ENCODE peak calls at places on chromosomes 2 and 18, in six cellular contexts. I is SJCRH30, S is Peyer's patch, H is SJSA1, X is body of pancreas, B is tibial artery. Z is an unnamed sample.

GRCh38 chr2:203871371-203871983 is 3.9 kb downstream of the CTLA4 start:
- DNase-seq in I (no peak), S (no peak), H (no peak), X (no peak), B (no peak), Z (no peak)

GRCh38 chr2:63553049-63553448 is 35.2 kb downstream of the WDPCP start:
- DNase-seq in I (no peak), S (no peak), H (no peak), X (no peak), B (no peak), Z (peak; percentile 6)

GRCh38 chr2:139033300-139033699 is 253.1 kb upstream of the NXPH2 start:
- DNase-seq in I (no peak), S (no peak), H (peak; percentile 45), X (no peak), B (no peak), Z (peak; percentile 48)

GRCh38 chr2:168521342-168521741 is 65.3 kb downstream of the CERS6 start:
- DNase-seq in I (peak; percentile 30), S (no peak), H (no peak), X (no peak), B (no peak), Z (no peak)

GRCh38 chr18:73719611-73720010 is 428.0 kb downstream of the FBXO15 start:
- DNase-seq in I (no peak), S (no peak), H (no peak), X (no peak), B (no peak), Z (no peak)

GRCh38 chr2:46268196-46268595 is 29.0 kb upstream of the EPAS1 start:
- DNase-seq in I (no peak), S (no peak), H (no peak), X (no peak), B (no peak), Z (no peak)

GRCh38 chr2:239905306-239905705 is 119.8 kb downstream of the NDUFA10 start:
- DNase-seq in I (no peak), S (no peak), H (no peak), X (no peak), B (no peak), Z (no peak)

GRCh38 chr2:189379287-189379630 is 62.0 kb upstream of the WDR75 start:
- DNase-seq in I (no peak), S (no peak), H (peak; percentile 86), X (no peak), B (no peak), Z (peak; percentile 52)

GRCh38 chr2:172179045-172179742 is 76.5 kb upstream of the DLX2 start:
- DNase-seq in I (no peak), S (no peak), H (peak; percentile 22), X (no peak), B (no peak), Z (no peak)

GRCh38 chr2:233353101-233353768 is 1.1 kb upstream of the DGKD start:
- DNase-seq in I (no peak), S (peak; percentile 77), H (no peak), X (no peak), B (no peak), Z (no peak)

GRCh38 chr2:213150315-213150951 is 979 bp downstream of the IKZF2 start:
- DNase-seq in I (peak; percentile 3), S (no peak), H (peak; percentile 19), X (no peak), B (peak; percentile 27), Z (peak; percentile 17)

GRCh38 chr2:20378891-20379519 is 28.4 kb upstream of the PUM2 start:
- DNase-seq in I (peak; percentile 96), S (peak; percentile 85), H (peak; percentile 81), X (peak; percentile 77), B (peak; percentile 84), Z (peak; percentile 90)

GRCh38 chr18:48003426-48004349 is 73.2 kb upstream of the SMAD2 start:
- DNase-seq in I (peak; percentile 57), S (peak; percentile 67), H (peak; percentile 45), X (peak; percentile 90), B (no peak), Z (no peak)

GRCh38 chr2:113148606-113149552 is 21.5 kb downstream of the IL1RN start:
- DNase-seq in I (no peak), S (no peak), H (no peak), X (no peak), B (no peak), Z (no peak)

GRCh38 chr2:8617590-8617989 is 64.3 kb upstream of the ID2 start:
- DNase-seq in I (no peak), S (peak; percentile 30), H (no peak), X (no peak), B (no peak), Z (no peak)

GRCh38 chr2:218570850-218571249 is 2.2 kb downstream of the CNOT9 start:
- DNase-seq in I (no peak), S (no peak), H (no peak), X (no peak), B (no peak), Z (no peak)

GRCh38 chr2:86193901-86194567 is 1.2 kb downstream of the IMMT start:
- DNase-seq in I (no peak), S (no peak), H (no peak), X (no peak), B (no peak), Z (no peak)

GRCh38 chr18:5456577-5457466 is 87.0 kb downstream of the EPB41L3 start:
- DNase-seq in I (peak; percentile 14), S (no peak), H (no peak), X (no peak), B (no peak), Z (peak; percentile 71)

GRCh38 chr2:29606105-29606871 is 315.1 kb downstream of the ALK start:
- DNase-seq in I (no peak), S (no peak), H (peak; percentile 75), X (no peak), B (no peak), Z (no peak)

GRCh38 chr2:25492726-25493125 is 151.0 kb upstream of the DNMT3A start:
- DNase-seq in I (no peak), S (no peak), H (no peak), X (no peak), B (no peak), Z (no peak)

GRCh38 chr2:146982393-146982846 is 862.4 kb upstream of the ACVR2A start:
- DNase-seq in I (no peak), S (peak; percentile 57), H (no peak), X (peak; percentile 14), B (peak; percentile 71), Z (peak; percentile 98)

GRCh38 chr18:32576296-32576916 is 105.7 kb upstream of the GAREM1 start:
- DNase-seq in I (peak; percentile 4), S (no peak), H (no peak), X (no peak), B (no peak), Z (peak; percentile 69)

GRCh38 chr2:23386422-23387220 is 1.6 kb downstream of the KLHL29 start:
- DNase-seq in I (peak; percentile 57), S (peak; percentile 53), H (peak; percentile 36), X (peak; percentile 31), B (peak; percentile 39), Z (peak; percentile 52)

GRCh38 chr2:40997362-40997761 is 545.5 kb upstream of the SLC8A1 start:
- DNase-seq in I (no peak), S (no peak), H (no peak), X (no peak), B (no peak), Z (no peak)

GRCh38 chr2:78710632-78711375 is 314.7 kb upstream of the REG3G start:
- DNase-seq in I (no peak), S (no peak), H (no peak), X (no peak), B (no peak), Z (no peak)

GRCh38 chr2:172739651-172740050 is 4.0 kb downstream of the RAPGEF4 start:
- DNase-seq in I (no peak), S (no peak), H (no peak), X (no peak), B (no peak), Z (no peak)

GRCh38 chr2:104472076-104472475 is 381.8 kb upstream of the POU3F3 start:
- DNase-seq in I (no peak), S (no peak), H (no peak), X (no peak), B (no peak), Z (no peak)

GRCh38 chr2:38433607-38433975 is 56.5 kb upstream of the ATL2 start:
- DNase-seq in I (no peak), S (no peak), H (no peak), X (no peak), B (no peak), Z (no peak)

GRCh38 chr2:168192839-168193616 is 54.4 kb downstream of the STK39 start:
- DNase-seq in I (no peak), S (no peak), H (no peak), X (no peak), B (no peak), Z (peak; percentile 39)

GRCh38 chr2:46827274-46827930 is 88.2 kb downstream of the MCFD2 start:
- DNase-seq in I (no peak), S (no peak), H (no peak), X (no peak), B (peak; percentile 14), Z (peak; percentile 57)

GRCh38 chr2:159744363-159744762 is 32.1 kb downstream of the MARCHF7 start:
- DNase-seq in I (no peak), S (no peak), H (peak; percentile 82), X (no peak), B (no peak), Z (peak; percentile 88)

GRCh38 chr18:2901405-2901989 is 54.7 kb downstream of the EMILIN2 start:
- DNase-seq in I (no peak), S (peak; percentile 45), H (no peak), X (no peak), B (no peak), Z (no peak)
- H3K4me3 ChIP-seq in I (no peak overlapping the region), S (no peak overlapping the region), H (no peak overlapping the region), X (no peak overlapping the region), B (no peak overlapping the region), Z (no peak overlapping the region)

DNA sequence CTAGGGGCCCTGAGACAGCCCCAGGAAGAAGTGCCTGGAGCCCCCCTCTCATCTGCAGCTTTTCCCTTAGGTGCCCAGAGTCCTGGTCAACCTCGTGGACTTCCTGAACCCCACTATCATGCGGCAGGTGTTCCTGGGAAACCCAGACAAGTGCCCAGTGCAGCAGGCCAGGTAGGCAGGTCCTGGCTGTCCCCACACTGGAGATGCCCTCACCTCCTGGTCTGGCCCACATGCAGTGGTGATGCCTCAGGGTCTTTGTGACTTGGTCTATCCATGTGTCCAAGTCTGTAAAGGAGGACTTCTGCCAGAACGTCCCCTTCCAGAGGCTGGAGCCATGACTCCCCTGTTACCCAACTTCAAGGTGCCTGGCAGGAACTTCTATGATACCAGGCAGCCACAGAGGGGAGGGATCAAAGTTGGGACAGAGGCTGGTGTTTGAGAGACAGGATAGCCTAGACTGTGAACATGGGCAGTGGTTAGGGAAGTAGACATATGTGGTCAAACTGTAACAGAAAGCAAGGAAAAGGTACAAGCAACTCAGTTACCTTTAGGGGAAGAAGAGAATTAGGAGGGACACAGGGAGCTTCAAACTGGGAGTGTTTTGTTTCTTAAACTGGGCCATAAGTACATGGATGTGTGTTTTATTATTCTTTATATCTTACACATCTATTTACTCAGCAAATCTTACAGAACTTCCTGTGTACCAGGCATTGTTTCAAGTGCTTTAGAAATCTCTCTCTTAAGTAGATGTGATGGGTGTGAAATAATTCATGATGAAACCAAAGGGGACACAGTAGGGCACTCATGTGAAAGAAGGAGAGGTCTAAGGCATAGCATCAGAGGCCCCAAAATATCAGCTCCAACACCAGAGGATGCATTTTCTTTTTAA is 107.1 kb downstream of the PLB1 start:
- DNase-seq in I (no peak), S (no peak), H (no peak), X (no peak), B (no peak), Z (peak; percentile 21)
- H3K4me1 ChIP-seq in I (peaks cover 17% of the 10 kb centered on the region), S (no peaks in the 10 kb centered on the region), H (peaks cover 34% of the 10 kb centered on the region), X (no peaks in the 10 kb centered on the region), B (peaks cover 22% of the 10 kb centered on the region), Z (peaks cover 33% of the 10 kb centered on the region)

GRCh38 chr2:149686136-149686535 is 98.6 kb upstream of the MMADHC start:
- DNase-seq in I (no peak), S (no peak), H (no peak), X (no peak), B (no peak), Z (no peak)
- H3K4me3 ChIP-seq in I (no peak overlapping the region), S (no peak overlapping the region), H (no peak overlapping the region), X (no peak overlapping the region), B (no peak overlapping the region), Z (no peak overlapping the region)

GRCh38 chr2:98477506-98477905 is 32.8 kb downstream of the INPP4A start:
- DNase-seq in I (no peak), S (peak; percentile 11), H (no peak), X (no peak), B (no peak), Z (no peak)
- H3K4me1 ChIP-seq in I (peaks cover 31% of the 10 kb centered on the region), S (peaks cover 20% of the 10 kb centered on the region), H (no peaks in the 10 kb centered on the region), X (peaks cover 40% of the 10 kb centered on the region), B (peaks cover 14% of the 10 kb centered on the region), Z (peaks cover 23% of the 10 kb centered on the region)

Z was measured in cardiac muscle cell.